ENCODE peak calls at places on chromosomes 11 and 22, in seven cellular contexts. C is GM12864, R is NB4, W is T1000, T is A673, H is mucosa of descending colon, L is fibroblast of lung. S is an unnamed sample.

GRCh38 chr22:48802576-48802975 is 1025.1 kb downstream of the BRD1 start:
- DNase-seq in L (no peak), T (no peak), C (no peak), W (no peak), R (no peak), H (no peak), S (no peak)

GRCh38 chr11:92697461-92698314 is 271.8 kb upstream of the MTNR1B start:
- DNase-seq in W (no peak), T (no peak), L (no peak), C (no peak), R (no peak), H (no peak), S (no peak)

GRCh38 chr11:67266424-67267187 is at the start of gene GRK2:
- DNase-seq in C (no peak), T (peak), L (no peak), H (peak), R (peak), W (no peak), S (peak)

GRCh38 chr11:114301927-114302326 is 5.7 kb downstream of the NNMT start:
- DNase-seq in W (no peak), C (no peak), R (no peak), T (no peak), H (no peak), L (no peak), S (no peak)

GRCh38 chr22:46370584-46371373 is 35.3 kb downstream of the TRMU start:
- DNase-seq in C (no peak), R (no peak), T (no peak), W (no peak), L (no peak), H (peak), S (no peak)

GRCh38 chr11:85854557-85855340 is 434 bp upstream of the CCDC83 start:
- DNase-seq in R (peak), H (peak), T (peak), C (peak), W (peak), L (peak), S (peak)

GRCh38 chr11:74020537-74020936 is 11.7 kb upstream of the UCP3 start:
- DNase-seq in L (no peak), H (no peak), W (no peak), T (no peak), R (peak), C (peak), S (no peak)

GRCh38 chr22:40654522-40655167 is 18.1 kb upstream of the MRTFA start:
- DNase-seq in T (peak), L (peak), W (peak), R (no peak), H (peak), C (no peak), S (peak)

GRCh38 chr11:19664896-19665548 is 47.6 kb upstream of the NAV2 start:
- DNase-seq in R (peak), H (no peak), C (no peak), L (peak), T (no peak), W (no peak), S (peak)

GRCh38 chr22:37681556-37682049 is 4.5 kb upstream of the NOL12 start:
- DNase-seq in L (peak), W (peak), C (no peak), H (peak), R (peak), T (peak), S (peak)

GRCh38 chr22:24421428-24421931 is 5.9 kb upstream of the ADORA2A start:
- DNase-seq in L (no peak), T (peak), H (no peak), C (no peak), W (no peak), R (peak), S (peak)

GRCh38 chr11:128909438-128910125 is 18.4 kb downstream of the KCNJ5 start:
- DNase-seq in H (no peak), R (no peak), C (no peak), T (no peak), L (no peak), W (no peak), S (no peak)

GRCh38 chr22:41092023-41092817 is at the start of gene EP300:
- DNase-seq in R (peak), H (peak), T (peak), C (peak), L (peak), W (peak), S (peak)

GRCh38 chr22:49284931-49285330 is 542.7 kb downstream of the BRD1 start:
- DNase-seq in R (no peak), L (no peak), C (no peak), H (no peak), W (no peak), T (no peak), S (no peak)

GRCh38 chr11:67698247-67698646 is 23.8 kb upstream of the ALDH3B2 start:
- DNase-seq in H (no peak), R (peak), T (peak), W (no peak), L (no peak), C (peak), S (no peak)

GRCh38 chr11:118618991-118619375 is 11.6 kb downstream of the PHLDB1 start:
- DNase-seq in H (no peak), W (no peak), T (no peak), R (no peak), C (no peak), L (peak), S (no peak)

GRCh38 chr11:64742087-64742939 is 1.6 kb downstream of the RASGRP2 start:
- DNase-seq in L (no peak), H (no peak), C (no peak), R (peak), T (no peak), W (no peak), S (peak)

GRCh38 chr11:115605397-115606222 is 101.4 kb upstream of the CADM1 start:
- DNase-seq in R (no peak), H (no peak), L (no peak), T (no peak), W (no peak), C (no peak), S (no peak)

GRCh38 chr22:38346506-38346905 is 29.3 kb upstream of the CSNK1E start:
- DNase-seq in R (no peak), H (peak), C (no peak), T (no peak), W (no peak), L (no peak), S (no peak)

GRCh38 chr11:82831364-82831763 is 68.9 kb downstream of the PRCP start:
- DNase-seq in C (no peak), W (no peak), R (no peak), L (no peak), T (no peak), H (no peak), S (no peak)

S was measured in NCI-H69.